ENCODE peak calls at places on chromosomes 2 and 18, in eight cellular contexts. L is psoas muscle; R is pancreas; Z is CD8-positive, alpha-beta T cell; H is HL-60; B is mesendoderm; J is substantia nigra; O is H9. A is an unnamed sample.

GRCh38 chr2:67571785-67572718 is 174.9 kb downstream of the ETAA1 start:
- DNase-seq in Z (no peak), R (no peak), L (no peak), O (no peak), B (no peak), J (no peak), H (no peak), A (no peak)

GRCh38 chr18:74497308-74497640 is 1.1 kb downstream of the CNDP2 start:
- DNase-seq in L (no peak), J (no peak), Z (no peak), B (no peak), O (no peak), H (no peak), R (no peak), A (no peak)

GRCh38 chr18:76462326-76462694 is 32.7 kb downstream of the ZNF516 start:
- DNase-seq in R (no peak), B (no peak), J (no peak), Z (no peak), O (no peak), H (peak), L (no peak), A (no peak)

GRCh38 chr18:8052237-8052701 is 485.2 kb downstream of the PTPRM start:
- DNase-seq in H (no peak), R (no peak), Z (no peak), B (peak), L (no peak), O (no peak), J (no peak), A (no peak)

GRCh38 chr2:177279847-177280246 is 15.3 kb upstream of the NFE2L2 start:
- DNase-seq in B (no peak), L (no peak), J (no peak), H (no peak), Z (no peak), R (no peak), O (no peak), A (no peak)

GRCh38 chr2:85811173-85811849 is 57.5 kb downstream of the ATOH8 start:
- DNase-seq in O (no peak), B (no peak), H (no peak), Z (no peak), L (peak), R (no peak), J (no peak), A (no peak)

GRCh38 chr2:192194866-192195547 is at the start of gene TMEFF2:
- DNase-seq in L (peak), J (peak), Z (no peak), B (peak), O (peak), H (no peak), R (peak), A (peak)

GRCh38 chr2:44886409-44886808 is 55.1 kb upstream of the SIX3 start:
- DNase-seq in H (no peak), R (no peak), Z (no peak), B (no peak), O (no peak), J (no peak), L (no peak), A (no peak)

GRCh38 chr2:181839811-181840210 is 51.7 kb upstream of the ITPRID2 start:
- DNase-seq in J (no peak), R (no peak), H (no peak), B (no peak), L (no peak), O (no peak), Z (no peak), A (no peak)

GRCh38 chr2:86466306-86466705 is 25.1 kb downstream of the KDM3A start:
- DNase-seq in O (no peak), L (no peak), B (no peak), Z (no peak), H (no peak), R (no peak), J (no peak), A (no peak)

GRCh38 chr18:6236258-6236657 is 178.5 kb downstream of the L3MBTL4 start:
- DNase-seq in O (no peak), Z (no peak), L (no peak), B (no peak), R (no peak), J (no peak), H (no peak), A (no peak)

GRCh38 chr2:186991766-186992417 is 142.9 kb upstream of the ZSWIM2 start:
- DNase-seq in H (no peak), B (no peak), J (no peak), Z (no peak), L (no peak), R (no peak), O (no peak), A (no peak)

GRCh38 chr18:62974928-62975675 is 259.8 kb downstream of the PHLPP1 start:
- DNase-seq in Z (no peak), O (no peak), B (no peak), L (no peak), H (no peak), J (no peak), R (no peak), A (peak)

GRCh38 chr18:62974388-62974787 is 259.0 kb downstream of the PHLPP1 start:
- DNase-seq in R (no peak), L (no peak), O (no peak), Z (no peak), H (no peak), B (no peak), J (no peak), A (no peak)

GRCh38 chr18:62975785-62976184 is 260.4 kb downstream of the PHLPP1 start:
- DNase-seq in L (no peak), H (no peak), O (no peak), B (no peak), J (no peak), R (no peak), Z (no peak), A (no peak)

GRCh38 chr18:62977512-62977911 is 262.2 kb downstream of the PHLPP1 start:
- DNase-seq in B (no peak), H (no peak), L (no peak), Z (no peak), J (no peak), O (no peak), R (no peak), A (no peak)

DNA sequence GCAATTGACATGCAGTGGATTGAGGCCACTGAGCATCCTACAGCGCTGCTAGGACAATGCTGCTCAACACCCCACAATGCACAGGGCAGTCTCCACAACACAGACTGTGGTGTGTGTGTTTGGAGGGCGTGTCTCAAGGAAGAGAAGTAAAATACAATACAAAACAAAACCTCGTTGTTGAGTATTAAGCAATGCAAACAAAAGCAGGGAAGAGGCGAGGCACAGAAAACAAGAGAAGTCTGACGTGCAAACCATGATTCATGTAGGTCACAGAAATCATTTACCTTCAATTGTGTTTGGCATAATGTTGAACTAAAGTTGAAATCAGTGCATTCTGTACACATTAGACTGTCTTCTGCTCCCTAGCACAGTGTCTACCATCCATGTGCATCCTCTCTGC is 260.9 kb downstream of the PHLPP1 start:
- DNase-seq in L (no peak), Z (no peak), H (no peak), O (no peak), J (no peak), B (no peak), R (no peak), A (no peak)
- H3K27ac ChIP-seq in L (no peak), Z (no peak), H (no peak), O (no peak), J (peak), B (no peak), R (no peak), A (peak)

GRCh38 chr2:54768772-54769428 is 45.4 kb downstream of the EML6 start:
- DNase-seq in Z (no peak), J (no peak), L (no peak), H (no peak), R (no peak), O (no peak), B (no peak), A (no peak)

GRCh38 chr2:54770676-54771075 is 47.2 kb downstream of the EML6 start:
- DNase-seq in H (no peak), L (no peak), J (no peak), B (no peak), O (no peak), R (no peak), Z (no peak), A (no peak)

GRCh38 chr2:54770211-54770610 is 46.7 kb downstream of the EML6 start:
- DNase-seq in Z (no peak), H (no peak), L (no peak), J (no peak), R (no peak), O (no peak), B (no peak), A (no peak)

GRCh38 chr2:54771166-54771565 is 47.7 kb downstream of the EML6 start:
- DNase-seq in B (peak), J (no peak), O (no peak), Z (no peak), L (no peak), H (no peak), R (no peak), A (no peak)

DNA sequence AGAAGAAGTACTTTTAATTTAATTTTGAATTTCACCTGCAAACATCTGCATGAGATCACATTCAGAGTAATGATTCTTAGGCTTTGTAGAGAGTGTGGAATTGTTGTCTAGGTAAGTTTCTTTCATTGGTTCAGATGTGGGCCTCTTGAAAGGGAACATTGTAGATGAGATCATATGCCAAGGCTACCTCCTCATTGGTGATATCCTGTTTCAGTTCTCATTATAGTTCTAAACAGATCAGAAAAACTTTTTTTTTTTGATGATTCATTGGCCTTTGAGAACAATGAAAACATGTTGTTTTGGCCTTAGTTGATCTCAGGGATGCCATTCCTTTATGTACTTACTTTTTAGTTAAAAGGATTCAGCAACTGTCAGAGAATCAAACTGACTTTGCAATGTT is 44.5 kb downstream of the EML6 start:
- DNase-seq in J (no peak), H (no peak), O (no peak), R (no peak), Z (no peak), L (no peak), B (no peak), A (no peak)
- H3K27ac ChIP-seq in J (no peak), H (no peak), O (no peak), R (no peak), Z (no peak), L (no peak), B (no peak), A (no peak)

GRCh38 chr2:8857709-8858108 is 20.3 kb upstream of the KIDINS220 start:
- DNase-seq in R (no peak), L (no peak), J (no peak), H (no peak), B (no peak), Z (no peak), O (no peak), A (no peak)
- H3K27ac ChIP-seq in R (no peak), L (no peak), J (no peak), H (no peak), B (no peak), Z (no peak), O (no peak), A (no peak)

DNA sequence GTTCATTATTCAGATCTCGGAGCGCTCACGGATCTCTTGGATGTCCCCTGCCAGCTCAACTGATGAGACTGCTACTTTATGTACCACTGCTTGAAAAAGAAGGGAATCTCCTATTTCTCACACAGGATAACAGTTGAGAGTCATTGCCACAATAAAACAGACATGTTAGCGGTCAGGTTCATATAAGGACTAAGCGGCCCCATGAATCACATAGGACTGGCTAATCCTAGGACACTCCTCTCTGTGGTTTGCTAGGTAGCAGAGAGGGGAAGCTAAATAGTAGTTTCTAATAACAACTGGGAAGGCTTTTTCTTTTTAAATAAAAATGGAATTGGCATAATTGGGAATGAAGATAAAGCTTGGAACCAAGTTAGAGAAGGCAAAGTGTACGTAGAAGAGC is 15.9 kb upstream of the TGFA start:
- DNase-seq in R (no peak), L (no peak), H (no peak), J (no peak), O (no peak), B (no peak), Z (no peak), A (no peak)
- H3K27ac ChIP-seq in R (no peak), L (no peak), H (no peak), J (no peak), O (no peak), B (no peak), Z (no peak), A (no peak)

GRCh38 chr2:120474486-120474885 is 128.6 kb downstream of the INHBB start:
- DNase-seq in Z (no peak), R (no peak), L (no peak), J (no peak), H (no peak), O (no peak), B (no peak), A (no peak)

GRCh38 chr2:120472031-120472430 is 126.1 kb downstream of the INHBB start:
- DNase-seq in R (no peak), H (no peak), Z (no peak), L (no peak), O (no peak), J (no peak), B (peak), A (no peak)

GRCh38 chr2:120471166-120471565 is 125.2 kb downstream of the INHBB start:
- DNase-seq in R (no peak), O (no peak), Z (no peak), B (no peak), L (no peak), H (no peak), J (no peak), A (no peak)

GRCh38 chr2:120473522-120474271 is 127.8 kb downstream of the INHBB start:
- DNase-seq in L (no peak), Z (no peak), J (no peak), H (no peak), B (no peak), R (no peak), O (no peak), A (no peak)

GRCh38 chr2:120472891-120473309 is 127.0 kb downstream of the INHBB start:
- DNase-seq in L (no peak), J (no peak), B (no peak), H (no peak), Z (no peak), O (no peak), R (no peak), A (no peak)
- H3K27ac ChIP-seq in L (no peak), J (no peak), B (no peak), H (no peak), Z (no peak), O (no peak), R (peak), A (no peak)

A was measured in caudate nucleus.